ENCODE peak calls at places on chromosome 12, in nine cellular contexts. N is colonic mucosa; K is GM20000; T is cardiac fibroblast; M is A549; I is mammary epithelial cell; W is uterus; A is K562; O is CD4-positive, alpha-beta T cell. L is an unnamed sample.

GRCh38 chr12:31645944-31646343 is 13.5 kb upstream of the ETFBKMT start:
- DNase-seq in N (no peak), K (no peak), T (no peak), M (no peak), I (no peak), W (no peak), A (no peak), O (no peak), L (no peak)

GRCh38 chr12:6424848-6425247 is 19.9 kb upstream of the CD27 start:
- DNase-seq in N (no peak), K (no peak), T (no peak), M (no peak), I (no peak), W (no peak), A (no peak), O (no peak), L (no peak)

GRCh38 chr12:46468159-46468558 is 95.6 kb upstream of the SLC38A2 start:
- DNase-seq in N (peak; percentile 32), K (no peak), T (peak; percentile 81), M (no peak), I (no peak), W (no peak), A (no peak), O (no peak), L (no peak)

GRCh38 chr12:131102493-131102931 is 148.8 kb downstream of the ADGRD1 start:
- DNase-seq in N (no peak), K (no peak), T (no peak), M (no peak), I (no peak), W (no peak), A (no peak), O (no peak), L (no peak)

GRCh38 chr12:47277972-47278448 is 198.3 kb upstream of the AMIGO2 start:
- DNase-seq in N (no peak), K (no peak), T (peak; percentile 98), M (peak; percentile 96), I (peak; percentile 91), W (no peak), A (peak; percentile 77), O (no peak), L (no peak)

GRCh38 chr12:66232258-66232657 is 43.2 kb downstream of the IRAK3 start:
- DNase-seq in N (no peak), K (peak; percentile 36), T (no peak), M (no peak), I (no peak), W (no peak), A (no peak), O (no peak), L (no peak)

GRCh38 chr12:7588703-7589329 is 76.9 kb downstream of the APOBEC1 start:
- DNase-seq in N (peak; percentile 33), K (peak; percentile 56), T (peak; percentile 78), M (peak; percentile 56), I (peak; percentile 61), W (no peak), A (peak; percentile 37), O (peak; percentile 3), L (peak; percentile 48)

GRCh38 chr12:68601767-68602166 is 8.9 kb upstream of the RAP1B start:
- DNase-seq in N (no peak), K (no peak), T (no peak), M (no peak), I (no peak), W (no peak), A (no peak), O (no peak), L (no peak)

GRCh38 chr12:15589328-15590032 is 199.7 kb downstream of the EPS8 start:
- DNase-seq in N (no peak), K (no peak), T (peak; percentile 41), M (no peak), I (no peak), W (no peak), A (no peak), O (no peak), L (no peak)

DNA sequence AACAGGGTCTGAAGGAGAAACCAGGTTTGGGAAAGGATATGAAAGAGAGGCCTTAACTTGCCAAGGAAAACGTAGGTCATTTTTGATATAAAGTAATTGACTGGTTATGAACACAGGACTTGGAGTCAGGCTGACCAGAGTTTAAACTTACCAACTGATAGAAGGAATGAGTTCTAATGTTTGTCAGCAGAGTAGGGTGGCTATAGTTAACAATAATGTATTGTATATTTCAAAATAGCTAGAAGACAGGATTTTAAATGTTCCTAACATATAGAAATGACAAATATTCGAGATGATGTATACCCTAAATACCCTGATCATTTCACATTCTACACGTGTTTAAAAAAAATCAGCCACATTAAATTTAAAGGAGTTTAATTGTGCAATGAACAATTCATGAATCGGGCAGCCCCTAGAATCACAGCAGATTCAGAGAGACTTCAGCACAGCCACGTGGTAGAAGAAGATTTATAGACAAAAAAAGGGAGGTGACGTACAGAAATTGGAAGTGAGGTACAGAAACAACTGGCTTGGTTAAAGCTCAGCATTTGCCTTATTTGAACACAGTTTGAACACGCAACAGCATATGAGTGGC is 52.5 kb upstream of the PLEKHG7 start:
- DNase-seq in N (no peak), K (no peak), T (no peak), M (no peak), I (no peak), W (no peak), A (no peak), O (no peak), L (no peak)
- TF ChIP-seq CTCF in N (peak; percentile 12), K (no peak), T (no peak), M (peak; percentile 18), I (no peak), W (no peak), A (no peak), O (peak; percentile 31), L (no peak)

GRCh38 chr12:58681730-58682129 is 238.6 kb downstream of the LRIG3 start:
- DNase-seq in N (no peak), K (no peak), T (no peak), M (no peak), I (no peak), W (no peak), A (no peak), O (no peak), L (no peak)
- TF ChIP-seq CTCF in N (no peak), K (no peak), T (no peak), M (no peak), I (no peak), W (no peak), A (no peak), O (no peak), L (no peak)

GRCh38 chr12:55614764-55615163 is 21.9 kb upstream of the OR10P1 start:
- DNase-seq in N (no peak), K (no peak), T (no peak), M (no peak), I (no peak), W (no peak), A (no peak), O (no peak), L (no peak)

GRCh38 chr12:55607821-55608602 is 28.7 kb upstream of the OR10P1 start:
- DNase-seq in N (no peak), K (no peak), T (no peak), M (no peak), I (peak; percentile 77), W (no peak), A (no peak), O (no peak), L (no peak)

GRCh38 chr12:55610598-55610997 is 26.1 kb upstream of the OR10P1 start:
- DNase-seq in N (no peak), K (no peak), T (no peak), M (no peak), I (no peak), W (no peak), A (no peak), O (no peak), L (no peak)

DNA sequence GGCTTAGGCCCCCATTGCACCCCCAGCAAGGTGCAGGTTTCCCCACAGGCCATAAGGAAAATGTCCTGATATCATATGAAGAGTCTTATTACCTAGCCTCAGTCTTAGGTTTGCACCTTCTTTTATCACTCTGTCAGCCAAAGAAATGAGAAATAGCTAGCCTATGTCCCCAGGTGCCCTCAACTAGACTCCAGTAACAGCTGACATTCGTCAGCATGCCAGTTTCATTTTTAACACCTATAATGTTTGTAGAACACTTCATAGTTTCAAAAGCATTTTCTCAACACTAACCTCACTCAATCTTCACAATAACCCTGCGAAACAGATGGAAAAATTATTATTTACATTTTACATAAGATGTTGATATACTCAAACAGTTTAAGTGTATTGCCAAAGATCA is 24.0 kb upstream of the OR10P1 start:
- DNase-seq in N (no peak), K (no peak), T (no peak), M (no peak), I (no peak), W (no peak), A (no peak), O (no peak), L (no peak)
- TF ChIP-seq CTCF in N (no peak), K (no peak), T (no peak), M (no peak), I (no peak), W (no peak), A (no peak), O (no peak), L (no peak)

GRCh38 chr12:59372971-59373370 is 222.9 kb upstream of the SLC16A7 start:
- DNase-seq in N (no peak), K (peak; percentile 3), T (peak; percentile 23), M (no peak), I (peak; percentile 31), W (no peak), A (no peak), O (no peak), L (no peak)
- TF ChIP-seq CTCF in N (no peak), K (no peak), T (peak; percentile 16), M (no peak), I (peak; percentile 57), W (no peak), A (no peak), O (no peak), L (no peak)

GRCh38 chr12:1544991-1545700 is 49.2 kb downstream of the FBXL14 start:
- DNase-seq in N (no peak), K (no peak), T (peak; percentile 53), M (no peak), I (no peak), W (no peak), A (no peak), O (no peak), L (no peak)
- TF ChIP-seq CTCF in N (peak; percentile 20), K (no peak), T (peak; percentile 30), M (peak; percentile 52), I (peak; percentile 42), W (no peak), A (no peak), O (no peak), L (no peak)

L was measured in GM13976.